ENCODE peak calls at places on chromosomes 12 and 14, in four cellular contexts. Q is NCI-H748 treated with DMSO at 0.1 percent for 48 hours, J is EL, V is MV-4-11. B is an unnamed sample.
A peak's percentile ranks its signal among the peaks of the same experiment; 100 is the strongest.

GRCh38 chr12:100867639-100868393 is 73.2 kb downstream of the ANO4 start:
- DNase-seq in Q (no peak), J (no peak), V (no peak), B (no peak)

GRCh38 chr12:69473229-69473628 is 3.0 kb downstream of the FRS2 start:
- DNase-seq in Q (no peak), J (no peak), V (no peak), B (no peak)

GRCh38 chr14:92529895-92530294 is 16.3 kb downstream of the RIN3 start:
- DNase-seq in Q (no peak), J (no peak), V (no peak), B (no peak)

GRCh38 chr14:105304565-105304964 is 3.8 kb upstream of the BRF1 start:
- DNase-seq in Q (no peak), J (no peak), V (no peak), B (no peak)

GRCh38 chr12:77965790-77966189 is 135.1 kb downstream of the NAV3 start:
- DNase-seq in Q (no peak), J (no peak), V (no peak), B (no peak)

GRCh38 chr12:40310201-40310600 is 85.4 kb downstream of the LRRK2 start:
- DNase-seq in Q (no peak), J (no peak), V (no peak), B (no peak)

GRCh38 chr14:53151523-53151866 is 1.6 kb downstream of the DDHD1 start:
- DNase-seq in Q (no peak), J (no peak), V (no peak), B (no peak)

GRCh38 chr12:27709932-27710591 is 570 bp upstream of the MRPS35 start:
- DNase-seq in Q (no peak), J (peak; percentile 49), V (no peak), B (no peak)

GRCh38 chr14:104361101-104361591 is 218.4 kb upstream of the C14orf180 start:
- DNase-seq in Q (no peak), J (no peak), V (no peak), B (no peak)

B was measured in activated gamma-delta T cell.